ENCODE peak calls at places on chromosomes 3 and 15, in five cellular contexts. O is HepG2; M is stomach; S is naive thymus-derived CD4-positive, alpha-beta T cell; X is CD8-positive, alpha-beta memory T cell. B is an unnamed sample.

GRCh38 chr3:192005989-192006388 is 545.0 kb downstream of the PYDC2 start:
- DNase-seq in S (no peak), O (no peak), M (no peak), X (no peak), B (no peak)

GRCh38 chr3:4222574-4222973 is 80.6 kb upstream of the SETMAR start:
- DNase-seq in S (no peak), X (no peak), O (no peak), M (no peak), B (no peak)

GRCh38 chr3:31704651-31705179 is 172.0 kb downstream of the STT3B start:
- DNase-seq in O (no peak), S (no peak), X (no peak), M (peak; percentile 82), B (peak; percentile 8)

GRCh38 chr15:40338921-40339620 is 1.7 kb downstream of the CCDC9B start:
- DNase-seq in X (no peak), S (no peak), M (no peak), O (peak; percentile 85), B (no peak)

GRCh38 chr3:53815651-53816050 is 30.6 kb downstream of the CHDH start:
- DNase-seq in M (no peak), S (no peak), X (no peak), O (no peak), B (no peak)

GRCh38 chr3:189530822-189531221 is 100.4 kb upstream of the TP63 start:
- DNase-seq in S (no peak), M (no peak), O (no peak), X (no peak), B (peak; percentile 10)

GRCh38 chr15:93072011-93072410 is 17.0 kb downstream of the RGMA start:
- DNase-seq in X (no peak), O (no peak), S (no peak), M (no peak), B (no peak)

GRCh38 chr3:33749546-33750215 is 31.6 kb upstream of the CLASP2 start:
- DNase-seq in S (no peak), O (no peak), X (no peak), M (no peak), B (no peak)

GRCh38 chr3:72398781-72399180 is 449.5 kb downstream of the SHQ1 start:
- DNase-seq in M (no peak), X (no peak), S (no peak), O (no peak), B (no peak)

GRCh38 chr3:3799173-3800075 is at the start of gene LRRN1:
- DNase-seq in X (peak; percentile 24), M (peak; percentile 76), O (no peak), S (peak; percentile 42), B (peak; percentile 12)

GRCh38 chr15:36931434-36931833 is 168.9 kb downstream of the MEIS2 start:
- DNase-seq in M (no peak), O (no peak), S (no peak), X (no peak), B (no peak)

GRCh38 chr15:31605467-31605931 is 278.9 kb downstream of the KLF13 start:
- DNase-seq in S (no peak), O (no peak), M (no peak), X (no peak), B (no peak)

GRCh38 chr3:133522036-133522435 is 51.5 kb upstream of the CDV3 start:
- DNase-seq in S (no peak), M (no peak), O (no peak), X (no peak), B (no peak)

GRCh38 chr15:63473999-63474809 is 30.2 kb upstream of the USP3 start:
- DNase-seq in M (peak; percentile 75), O (peak; percentile 99), X (peak; percentile 41), S (peak; percentile 36), B (no peak)

GRCh38 chr15:63474810-63475316 is 29.5 kb upstream of the USP3 start:
- DNase-seq in S (no peak), O (peak; percentile 60), M (peak; percentile 44), X (no peak), B (no peak)

GRCh38 chr15:63473749-63473998 is 30.7 kb upstream of the USP3 start:
- DNase-seq in M (no peak), X (no peak), S (no peak), O (no peak), B (no peak)

GRCh38 chr15:63476229-63476632 is 28.2 kb upstream of the USP3 start:
- DNase-seq in S (no peak), O (peak; percentile 85), X (no peak), M (no peak), B (no peak)

GRCh38 chr15:63475670-63476069 is 28.7 kb upstream of the USP3 start:
- DNase-seq in X (no peak), O (no peak), M (no peak), S (no peak), B (no peak)
- H3K4me3 ChIP-seq in X (no peak overlapping the region), O (no peak overlapping the region), M (no peak overlapping the region), S (no peak overlapping the region), B (no peak overlapping the region)

GRCh38 chr15:22227411-22227810 is 147.1 kb downstream of the OR4M2 start:
- DNase-seq in S (no peak), M (no peak), X (no peak), O (no peak), B (no peak)

GRCh38 chr15:22229971-22230815 is 149.9 kb downstream of the OR4M2 start:
- DNase-seq in S (no peak), M (no peak), X (no peak), O (no peak), B (no peak)

GRCh38 chr15:22224241-22224671 is 143.9 kb downstream of the OR4M2 start:
- DNase-seq in O (no peak), X (no peak), M (no peak), S (no peak), B (no peak)

GRCh38 chr15:22227961-22228762 is 147.8 kb downstream of the OR4M2 start:
- DNase-seq in O (no peak), M (no peak), X (no peak), S (no peak), B (no peak)

DNA sequence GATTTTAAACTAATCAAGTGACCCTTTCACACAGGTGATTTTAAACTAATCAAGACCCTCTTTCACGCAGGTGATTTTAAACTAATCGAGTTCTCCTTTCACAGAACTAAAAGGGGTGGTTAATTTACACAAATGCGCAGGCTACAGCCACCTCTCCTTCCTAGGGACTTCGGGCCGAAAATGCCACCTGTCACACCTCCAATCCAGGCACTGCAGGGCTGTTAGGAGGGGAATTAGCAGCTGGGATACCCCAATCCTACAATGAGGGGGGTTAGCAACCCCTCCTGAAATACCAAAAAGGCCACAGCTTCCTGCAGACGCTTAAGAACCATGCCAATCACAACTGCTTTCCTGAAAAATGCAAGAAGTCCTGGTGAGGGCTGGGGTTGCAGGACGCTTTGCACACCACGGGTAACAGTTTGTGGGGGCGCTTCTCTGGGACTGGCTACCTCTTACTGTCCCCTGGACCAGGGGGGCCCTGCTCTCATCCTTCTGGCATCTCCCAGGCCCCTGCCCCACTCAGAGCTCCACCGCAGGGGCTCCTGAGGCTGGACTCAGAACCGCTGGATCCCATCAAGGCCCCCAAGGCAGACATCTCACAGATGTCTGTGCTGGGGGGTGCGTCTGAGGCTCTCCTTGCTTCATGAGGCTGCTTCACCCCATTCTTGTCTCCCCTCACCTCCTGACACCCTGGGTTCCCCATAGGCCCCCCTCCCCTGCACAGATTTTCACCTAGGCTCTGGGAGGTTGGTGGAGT is 145.9 kb downstream of the OR4M2 start:
- DNase-seq in O (no peak), X (no peak), M (no peak), S (no peak), B (no peak)
- H3K9me3 ChIP-seq in O (no peaks in the 10 kb centered on the region), X (no peaks in the 10 kb centered on the region), M (no peaks in the 10 kb centered on the region), S (no peaks in the 10 kb centered on the region), B (no peaks in the 10 kb centered on the region)

GRCh38 chr3:58176827-58177489 is 33.8 kb downstream of the DNASE1L3 start:
- DNase-seq in X (no peak), S (no peak), M (no peak), O (no peak), B (peak; percentile 18)

GRCh38 chr3:58175098-58175428 is 35.7 kb downstream of the DNASE1L3 start:
- DNase-seq in O (no peak), S (no peak), X (no peak), M (no peak), B (no peak)

GRCh38 chr3:58173670-58174472 is 36.9 kb downstream of the DNASE1L3 start:
- DNase-seq in O (peak; percentile 87), S (peak; percentile 52), M (peak; percentile 69), X (no peak), B (peak; percentile 63)

GRCh38 chr3:58176185-58176530 is 34.6 kb downstream of the DNASE1L3 start:
- DNase-seq in X (no peak), S (no peak), O (no peak), M (no peak), B (no peak)

DNA sequence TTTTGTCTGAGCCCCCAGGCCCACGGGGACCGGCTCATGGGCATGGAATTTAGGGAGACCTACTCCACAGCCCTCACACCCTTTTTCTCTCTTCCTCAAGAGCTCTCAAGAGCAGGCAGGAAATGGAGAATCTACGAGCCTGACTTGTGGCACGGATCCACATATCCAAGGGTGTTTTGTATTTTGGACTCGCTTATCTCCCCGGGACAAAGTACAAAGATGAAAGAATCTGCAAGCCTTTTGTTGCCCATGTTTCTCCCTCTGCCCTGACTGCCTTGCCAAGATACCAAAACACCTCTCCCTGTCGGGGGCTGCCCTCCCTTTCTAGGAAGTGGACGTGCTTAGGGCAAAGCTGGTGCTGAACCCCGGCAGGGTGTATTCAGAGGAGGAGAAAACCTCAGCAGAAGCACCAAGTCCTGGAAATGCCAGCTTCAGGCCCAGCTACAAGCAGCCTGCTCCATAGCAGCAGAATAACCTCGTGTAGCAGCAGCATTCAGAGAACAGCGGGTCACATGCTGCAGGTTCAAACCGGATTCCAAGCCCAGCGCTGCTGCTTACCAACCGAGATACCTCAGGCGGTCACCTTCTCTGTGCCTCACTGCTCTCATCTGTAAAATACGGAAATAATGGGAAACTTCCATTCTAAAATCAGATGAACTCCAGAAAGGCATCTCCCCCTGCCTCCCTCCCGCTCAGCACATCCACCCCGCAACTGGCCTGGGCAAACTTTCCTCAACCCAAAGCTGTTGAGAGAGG is 35.2 kb downstream of the DNASE1L3 start:
- DNase-seq in M (peak; percentile 87), X (no peak), O (peak; percentile 95), S (no peak), B (no peak)
- H3K27ac ChIP-seq in M (peak overlapping the region; percentile 78), X (no peak overlapping the region), O (peak overlapping the region; percentile 95), S (no peak overlapping the region), B (no peak overlapping the region)

GRCh38 chr3:190926619-190927018 is 64.1 kb upstream of the GMNC start:
- DNase-seq in O (no peak), X (no peak), S (no peak), M (no peak), B (no peak)
- H3K4me3 ChIP-seq in O (no peak overlapping the region), X (no peak overlapping the region), S (no peak overlapping the region), M (no peak overlapping the region), B (no peak overlapping the region)

DNA sequence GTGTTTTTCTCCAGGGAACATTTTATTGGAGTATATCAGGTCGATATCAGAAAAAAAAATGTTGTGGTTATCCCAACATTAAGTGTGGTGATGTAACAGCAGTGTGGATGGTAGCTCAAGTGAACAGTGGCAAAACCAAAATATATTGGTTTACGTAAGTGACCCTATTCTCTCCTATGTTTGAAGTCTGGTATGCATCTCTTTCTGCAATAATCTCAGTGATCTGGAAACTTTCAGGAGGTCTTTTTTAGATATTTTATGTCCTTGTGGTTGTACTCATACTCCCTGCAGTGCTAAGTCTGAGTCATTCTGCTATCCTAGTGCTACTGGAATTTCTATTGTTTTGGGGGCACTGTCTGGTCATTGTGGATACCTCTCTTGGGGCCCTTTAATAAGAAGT is 137.9 kb downstream of the SNRPN start:
- DNase-seq in S (no peak), M (no peak), O (no peak), X (no peak), B (no peak)
- H3K9me3 ChIP-seq in S (no peaks in the 10 kb centered on the region), M (peaks cover 97% of the 10 kb centered on the region), O (peaks cover 81% of the 10 kb centered on the region), X (peaks cover 28% of the 10 kb centered on the region), B (peaks cover 7% of the 10 kb centered on the region)